ENCODE peak calls at places on chromosomes 6 and 20, in ten cellular contexts. One of them, this sample, is unnamed.

GRCh38 chr6:72975346-72975745 is 249.9 kb downstream of the KHDC1L start:
- DNase-seq in AG04450: no peak
- DNase-seq in mesothelial cell of epicardium: no peak
- DNase-seq in GF-D8: no peak
- DNase-seq in Right ventricle myocardium superior: no peak
- DNase-seq in left ventricle myocardium inferior: no peak
- DNase-seq in AG08395: peak; percentile 14
- DNase-seq in stimulated activated CD8-positive, alpha-beta memory T cell treated with anti-CD3 and anti-CD28 coated beads, Interleukin-4, amount 100 ng/mL, for 4 hours: no peak
- DNase-seq in activated T-helper 1 cell treated with anti-CD3 and anti-CD28 coated beads, Interleukin-2, amount 50 U/mL, for 16 hours: no peak
- DNase-seq in neuronal stem cell: no peak
- DNase-seq in this sample: no peak

GRCh38 chr6:111872521-111873177 is 603 bp downstream of the FYN start:
- DNase-seq in AG04450: no peak
- DNase-seq in mesothelial cell of epicardium: peak; percentile 59
- DNase-seq in GF-D8: no peak
- DNase-seq in Right ventricle myocardium superior: peak; percentile 66
- DNase-seq in left ventricle myocardium inferior: peak; percentile 37
- DNase-seq in AG08395: peak; percentile 40
- DNase-seq in stimulated activated CD8-positive, alpha-beta memory T cell treated with anti-CD3 and anti-CD28 coated beads, Interleukin-4, amount 100 ng/mL, for 4 hours: peak; percentile 28
- DNase-seq in activated T-helper 1 cell treated with anti-CD3 and anti-CD28 coated beads, Interleukin-2, amount 50 U/mL, for 16 hours: peak; percentile 23
- DNase-seq in neuronal stem cell: peak; percentile 49
- DNase-seq in this sample: no peak

GRCh38 chr6:29976588-29977424 is 34.5 kb downstream of the HLA-A start:
- DNase-seq in AG04450: no peak
- DNase-seq in mesothelial cell of epicardium: peak; percentile 66
- DNase-seq in GF-D8: peak; percentile 30
- DNase-seq in Right ventricle myocardium superior: peak; percentile 94
- DNase-seq in left ventricle myocardium inferior: peak; percentile 93
- DNase-seq in AG08395: peak; percentile 66
- DNase-seq in stimulated activated CD8-positive, alpha-beta memory T cell treated with anti-CD3 and anti-CD28 coated beads, Interleukin-4, amount 100 ng/mL, for 4 hours: no peak
- DNase-seq in activated T-helper 1 cell treated with anti-CD3 and anti-CD28 coated beads, Interleukin-2, amount 50 U/mL, for 16 hours: no peak
- DNase-seq in neuronal stem cell: peak; percentile 54
- DNase-seq in this sample: no peak

GRCh38 chr6:146866731-146867414 is 268.1 kb downstream of the ADGB start:
- DNase-seq in AG04450: no peak
- DNase-seq in mesothelial cell of epicardium: no peak
- DNase-seq in GF-D8: no peak
- DNase-seq in Right ventricle myocardium superior: no peak
- DNase-seq in left ventricle myocardium inferior: no peak
- DNase-seq in AG08395: no peak
- DNase-seq in stimulated activated CD8-positive, alpha-beta memory T cell treated with anti-CD3 and anti-CD28 coated beads, Interleukin-4, amount 100 ng/mL, for 4 hours: no peak
- DNase-seq in activated T-helper 1 cell treated with anti-CD3 and anti-CD28 coated beads, Interleukin-2, amount 50 U/mL, for 16 hours: no peak
- DNase-seq in neuronal stem cell: no peak
- DNase-seq in this sample: no peak

GRCh38 chr6:151577257-151577656 is 83.4 kb downstream of the CCDC170 start:
- DNase-seq in AG04450: no peak
- DNase-seq in mesothelial cell of epicardium: no peak
- DNase-seq in GF-D8: no peak
- DNase-seq in Right ventricle myocardium superior: no peak
- DNase-seq in left ventricle myocardium inferior: no peak
- DNase-seq in AG08395: no peak
- DNase-seq in stimulated activated CD8-positive, alpha-beta memory T cell treated with anti-CD3 and anti-CD28 coated beads, Interleukin-4, amount 100 ng/mL, for 4 hours: no peak
- DNase-seq in activated T-helper 1 cell treated with anti-CD3 and anti-CD28 coated beads, Interleukin-2, amount 50 U/mL, for 16 hours: no peak
- DNase-seq in neuronal stem cell: no peak
- DNase-seq in this sample: no peak

GRCh38 chr6:84825461-84825860 is 61.1 kb upstream of the TBX18 start:
- DNase-seq in AG04450: no peak
- DNase-seq in mesothelial cell of epicardium: no peak
- DNase-seq in GF-D8: no peak
- DNase-seq in Right ventricle myocardium superior: no peak
- DNase-seq in left ventricle myocardium inferior: no peak
- DNase-seq in AG08395: peak; percentile 53
- DNase-seq in stimulated activated CD8-positive, alpha-beta memory T cell treated with anti-CD3 and anti-CD28 coated beads, Interleukin-4, amount 100 ng/mL, for 4 hours: no peak
- DNase-seq in activated T-helper 1 cell treated with anti-CD3 and anti-CD28 coated beads, Interleukin-2, amount 50 U/mL, for 16 hours: no peak
- DNase-seq in neuronal stem cell: no peak
- DNase-seq in this sample: no peak

GRCh38 chr20:44961868-44962267 is 1.7 kb upstream of the TOMM34 start:
- DNase-seq in AG04450: no peak
- DNase-seq in mesothelial cell of epicardium: no peak
- DNase-seq in GF-D8: no peak
- DNase-seq in Right ventricle myocardium superior: no peak
- DNase-seq in left ventricle myocardium inferior: no peak
- DNase-seq in AG08395: peak; percentile 55
- DNase-seq in stimulated activated CD8-positive, alpha-beta memory T cell treated with anti-CD3 and anti-CD28 coated beads, Interleukin-4, amount 100 ng/mL, for 4 hours: no peak
- DNase-seq in activated T-helper 1 cell treated with anti-CD3 and anti-CD28 coated beads, Interleukin-2, amount 50 U/mL, for 16 hours: no peak
- DNase-seq in neuronal stem cell: no peak
- DNase-seq in this sample: no peak

GRCh38 chr6:161482517-161482903 is 208.6 kb upstream of the AGPAT4 start:
- DNase-seq in AG04450: no peak
- DNase-seq in mesothelial cell of epicardium: no peak
- DNase-seq in GF-D8: no peak
- DNase-seq in Right ventricle myocardium superior: no peak
- DNase-seq in left ventricle myocardium inferior: no peak
- DNase-seq in AG08395: no peak
- DNase-seq in stimulated activated CD8-positive, alpha-beta memory T cell treated with anti-CD3 and anti-CD28 coated beads, Interleukin-4, amount 100 ng/mL, for 4 hours: no peak
- DNase-seq in activated T-helper 1 cell treated with anti-CD3 and anti-CD28 coated beads, Interleukin-2, amount 50 U/mL, for 16 hours: no peak
- DNase-seq in neuronal stem cell: peak; percentile 23
- DNase-seq in this sample: no peak

GRCh38 chr6:152309648-152310047 is 327.5 kb downstream of the SYNE1 start:
- DNase-seq in AG04450: no peak
- DNase-seq in mesothelial cell of epicardium: no peak
- DNase-seq in GF-D8: no peak
- DNase-seq in Right ventricle myocardium superior: no peak
- DNase-seq in left ventricle myocardium inferior: no peak
- DNase-seq in AG08395: no peak
- DNase-seq in stimulated activated CD8-positive, alpha-beta memory T cell treated with anti-CD3 and anti-CD28 coated beads, Interleukin-4, amount 100 ng/mL, for 4 hours: no peak
- DNase-seq in activated T-helper 1 cell treated with anti-CD3 and anti-CD28 coated beads, Interleukin-2, amount 50 U/mL, for 16 hours: peak; percentile 39
- DNase-seq in neuronal stem cell: no peak
- DNase-seq in this sample: no peak

GRCh38 chr6:98832282-98833100 is 1.9 kb upstream of the POU3F2 start:
- DNase-seq in AG04450: peak; percentile 24
- DNase-seq in mesothelial cell of epicardium: no peak
- DNase-seq in GF-D8: no peak
- DNase-seq in Right ventricle myocardium superior: no peak
- DNase-seq in left ventricle myocardium inferior: no peak
- DNase-seq in AG08395: peak; percentile 82
- DNase-seq in stimulated activated CD8-positive, alpha-beta memory T cell treated with anti-CD3 and anti-CD28 coated beads, Interleukin-4, amount 100 ng/mL, for 4 hours: no peak
- DNase-seq in activated T-helper 1 cell treated with anti-CD3 and anti-CD28 coated beads, Interleukin-2, amount 50 U/mL, for 16 hours: no peak
- DNase-seq in neuronal stem cell: peak; percentile 50
- DNase-seq in this sample: no peak

GRCh38 chr6:117976030-117976651 is 69.1 kb downstream of the SLC35F1 start:
- DNase-seq in AG04450: peak; percentile 8
- DNase-seq in mesothelial cell of epicardium: no peak
- DNase-seq in GF-D8: peak; percentile 7
- DNase-seq in Right ventricle myocardium superior: no peak
- DNase-seq in left ventricle myocardium inferior: no peak
- DNase-seq in AG08395: peak; percentile 21
- DNase-seq in stimulated activated CD8-positive, alpha-beta memory T cell treated with anti-CD3 and anti-CD28 coated beads, Interleukin-4, amount 100 ng/mL, for 4 hours: no peak
- DNase-seq in activated T-helper 1 cell treated with anti-CD3 and anti-CD28 coated beads, Interleukin-2, amount 50 U/mL, for 16 hours: no peak
- DNase-seq in neuronal stem cell: peak; percentile 54
- DNase-seq in this sample: peak; percentile 5

GRCh38 chr6:33209856-33210255 is 1.6 kb downstream of the RING1 start:
- DNase-seq in AG04450: no peak
- DNase-seq in mesothelial cell of epicardium: no peak
- DNase-seq in GF-D8: no peak
- DNase-seq in Right ventricle myocardium superior: no peak
- DNase-seq in left ventricle myocardium inferior: no peak
- DNase-seq in AG08395: no peak
- DNase-seq in stimulated activated CD8-positive, alpha-beta memory T cell treated with anti-CD3 and anti-CD28 coated beads, Interleukin-4, amount 100 ng/mL, for 4 hours: no peak
- DNase-seq in activated T-helper 1 cell treated with anti-CD3 and anti-CD28 coated beads, Interleukin-2, amount 50 U/mL, for 16 hours: no peak
- DNase-seq in neuronal stem cell: no peak
- DNase-seq in this sample: no peak

GRCh38 chr6:3825851-3826581 is 23.2 kb upstream of the FAM50B start:
- DNase-seq in AG04450: peak; percentile 90
- DNase-seq in mesothelial cell of epicardium: peak; percentile 85
- DNase-seq in GF-D8: no peak
- DNase-seq in Right ventricle myocardium superior: peak; percentile 91
- DNase-seq in left ventricle myocardium inferior: peak; percentile 86
- DNase-seq in AG08395: peak; percentile 96
- DNase-seq in stimulated activated CD8-positive, alpha-beta memory T cell treated with anti-CD3 and anti-CD28 coated beads, Interleukin-4, amount 100 ng/mL, for 4 hours: no peak
- DNase-seq in activated T-helper 1 cell treated with anti-CD3 and anti-CD28 coated beads, Interleukin-2, amount 50 U/mL, for 16 hours: no peak
- DNase-seq in neuronal stem cell: no peak
- DNase-seq in this sample: no peak

GRCh38 chr6:34094474-34095135 is 51.3 kb downstream of the GRM4 start:
- DNase-seq in AG04450: no peak
- DNase-seq in mesothelial cell of epicardium: no peak
- DNase-seq in GF-D8: no peak
- DNase-seq in Right ventricle myocardium superior: no peak
- DNase-seq in left ventricle myocardium inferior: no peak
- DNase-seq in AG08395: no peak
- DNase-seq in stimulated activated CD8-positive, alpha-beta memory T cell treated with anti-CD3 and anti-CD28 coated beads, Interleukin-4, amount 100 ng/mL, for 4 hours: no peak
- DNase-seq in activated T-helper 1 cell treated with anti-CD3 and anti-CD28 coated beads, Interleukin-2, amount 50 U/mL, for 16 hours: no peak
- DNase-seq in neuronal stem cell: no peak
- DNase-seq in this sample: no peak

GRCh38 chr6:29028821-29029220 is 16.2 kb downstream of the OR2W1 start:
- DNase-seq in AG04450: no peak
- DNase-seq in mesothelial cell of epicardium: no peak
- DNase-seq in GF-D8: no peak
- DNase-seq in Right ventricle myocardium superior: no peak
- DNase-seq in left ventricle myocardium inferior: no peak
- DNase-seq in AG08395: no peak
- DNase-seq in stimulated activated CD8-positive, alpha-beta memory T cell treated with anti-CD3 and anti-CD28 coated beads, Interleukin-4, amount 100 ng/mL, for 4 hours: no peak
- DNase-seq in activated T-helper 1 cell treated with anti-CD3 and anti-CD28 coated beads, Interleukin-2, amount 50 U/mL, for 16 hours: no peak
- DNase-seq in neuronal stem cell: no peak
- DNase-seq in this sample: no peak

GRCh38 chr20:59697082-59697481 is 92.7 kb downstream of the PHACTR3 start:
- DNase-seq in AG04450: no peak
- DNase-seq in mesothelial cell of epicardium: no peak
- DNase-seq in GF-D8: no peak
- DNase-seq in Right ventricle myocardium superior: no peak
- DNase-seq in left ventricle myocardium inferior: no peak
- DNase-seq in AG08395: no peak
- DNase-seq in stimulated activated CD8-positive, alpha-beta memory T cell treated with anti-CD3 and anti-CD28 coated beads, Interleukin-4, amount 100 ng/mL, for 4 hours: no peak
- DNase-seq in activated T-helper 1 cell treated with anti-CD3 and anti-CD28 coated beads, Interleukin-2, amount 50 U/mL, for 16 hours: no peak
- DNase-seq in neuronal stem cell: no peak
- DNase-seq in this sample: no peak

GRCh38 chr6:41040101-41040910 is 1.3 kb upstream of the UNC5CL start:
- DNase-seq in AG04450: no peak
- DNase-seq in mesothelial cell of epicardium: no peak
- DNase-seq in GF-D8: no peak
- DNase-seq in Right ventricle myocardium superior: no peak
- DNase-seq in left ventricle myocardium inferior: no peak
- DNase-seq in AG08395: peak; percentile 26
- DNase-seq in stimulated activated CD8-positive, alpha-beta memory T cell treated with anti-CD3 and anti-CD28 coated beads, Interleukin-4, amount 100 ng/mL, for 4 hours: no peak
- DNase-seq in activated T-helper 1 cell treated with anti-CD3 and anti-CD28 coated beads, Interleukin-2, amount 50 U/mL, for 16 hours: no peak
- DNase-seq in neuronal stem cell: no peak
- DNase-seq in this sample: no peak

GRCh38 chr6:109493865-109494264 is 10.8 kb upstream of the ZBTB24 start:
- DNase-seq in AG04450: no peak
- DNase-seq in mesothelial cell of epicardium: no peak
- DNase-seq in GF-D8: no peak
- DNase-seq in Right ventricle myocardium superior: no peak
- DNase-seq in left ventricle myocardium inferior: no peak
- DNase-seq in AG08395: no peak
- DNase-seq in stimulated activated CD8-positive, alpha-beta memory T cell treated with anti-CD3 and anti-CD28 coated beads, Interleukin-4, amount 100 ng/mL, for 4 hours: no peak
- DNase-seq in activated T-helper 1 cell treated with anti-CD3 and anti-CD28 coated beads, Interleukin-2, amount 50 U/mL, for 16 hours: no peak
- DNase-seq in neuronal stem cell: no peak
- DNase-seq in this sample: no peak

GRCh38 chr20:20010639-20011500 is 6.3 kb upstream of the NAA20 start:
- DNase-seq in AG04450: peak; percentile 56
- DNase-seq in mesothelial cell of epicardium: no peak
- DNase-seq in GF-D8: no peak
- DNase-seq in Right ventricle myocardium superior: no peak
- DNase-seq in left ventricle myocardium inferior: no peak
- DNase-seq in AG08395: peak; percentile 53
- DNase-seq in stimulated activated CD8-positive, alpha-beta memory T cell treated with anti-CD3 and anti-CD28 coated beads, Interleukin-4, amount 100 ng/mL, for 4 hours: no peak
- DNase-seq in activated T-helper 1 cell treated with anti-CD3 and anti-CD28 coated beads, Interleukin-2, amount 50 U/mL, for 16 hours: no peak
- DNase-seq in neuronal stem cell: no peak
- DNase-seq in this sample: no peak

GRCh38 chr6:144151010-144151727 is 852 bp downstream of the STX11 start:
- DNase-seq in AG04450: no peak
- DNase-seq in mesothelial cell of epicardium: no peak
- DNase-seq in GF-D8: peak; percentile 50
- DNase-seq in Right ventricle myocardium superior: no peak
- DNase-seq in left ventricle myocardium inferior: no peak
- DNase-seq in AG08395: no peak
- DNase-seq in stimulated activated CD8-positive, alpha-beta memory T cell treated with anti-CD3 and anti-CD28 coated beads, Interleukin-4, amount 100 ng/mL, for 4 hours: peak; percentile 32
- DNase-seq in activated T-helper 1 cell treated with anti-CD3 and anti-CD28 coated beads, Interleukin-2, amount 50 U/mL, for 16 hours: peak; percentile 24
- DNase-seq in neuronal stem cell: no peak
- DNase-seq in this sample: peak; percentile 77

GRCh38 chr6:36033935-36034334 is 6.3 kb downstream of the MAPK14 start:
- DNase-seq in AG04450: no peak
- DNase-seq in mesothelial cell of epicardium: no peak
- DNase-seq in GF-D8: no peak
- DNase-seq in Right ventricle myocardium superior: no peak
- DNase-seq in left ventricle myocardium inferior: no peak
- DNase-seq in AG08395: peak; percentile 22
- DNase-seq in stimulated activated CD8-positive, alpha-beta memory T cell treated with anti-CD3 and anti-CD28 coated beads, Interleukin-4, amount 100 ng/mL, for 4 hours: no peak
- DNase-seq in activated T-helper 1 cell treated with anti-CD3 and anti-CD28 coated beads, Interleukin-2, amount 50 U/mL, for 16 hours: no peak
- DNase-seq in neuronal stem cell: no peak
- DNase-seq in this sample: peak; percentile 42

GRCh38 chr20:63060057-63060991 is 53.6 kb upstream of the BHLHE23 start:
- DNase-seq in AG04450: no peak
- DNase-seq in mesothelial cell of epicardium: no peak
- DNase-seq in GF-D8: no peak
- DNase-seq in Right ventricle myocardium superior: peak; percentile 18
- DNase-seq in left ventricle myocardium inferior: peak; percentile 10
- DNase-seq in AG08395: peak; percentile 51
- DNase-seq in stimulated activated CD8-positive, alpha-beta memory T cell treated with anti-CD3 and anti-CD28 coated beads, Interleukin-4, amount 100 ng/mL, for 4 hours: no peak
- DNase-seq in activated T-helper 1 cell treated with anti-CD3 and anti-CD28 coated beads, Interleukin-2, amount 50 U/mL, for 16 hours: no peak
- DNase-seq in neuronal stem cell: no peak
- DNase-seq in this sample: no peak

GRCh38 chr6:111925296-111925695 is 52.0 kb upstream of the FYN start:
- DNase-seq in AG04450: no peak
- DNase-seq in mesothelial cell of epicardium: no peak
- DNase-seq in GF-D8: no peak
- DNase-seq in Right ventricle myocardium superior: no peak
- DNase-seq in left ventricle myocardium inferior: no peak
- DNase-seq in AG08395: peak; percentile 74
- DNase-seq in stimulated activated CD8-positive, alpha-beta memory T cell treated with anti-CD3 and anti-CD28 coated beads, Interleukin-4, amount 100 ng/mL, for 4 hours: no peak
- DNase-seq in activated T-helper 1 cell treated with anti-CD3 and anti-CD28 coated beads, Interleukin-2, amount 50 U/mL, for 16 hours: no peak
- DNase-seq in neuronal stem cell: no peak
- DNase-seq in this sample: no peak

GRCh38 chr20:53769041-53769440 is 175.4 kb upstream of the ZNF217 start:
- DNase-seq in AG04450: no peak
- DNase-seq in mesothelial cell of epicardium: no peak
- DNase-seq in GF-D8: no peak
- DNase-seq in Right ventricle myocardium superior: no peak
- DNase-seq in left ventricle myocardium inferior: no peak
- DNase-seq in AG08395: no peak
- DNase-seq in stimulated activated CD8-positive, alpha-beta memory T cell treated with anti-CD3 and anti-CD28 coated beads, Interleukin-4, amount 100 ng/mL, for 4 hours: no peak
- DNase-seq in activated T-helper 1 cell treated with anti-CD3 and anti-CD28 coated beads, Interleukin-2, amount 50 U/mL, for 16 hours: no peak
- DNase-seq in neuronal stem cell: no peak
- DNase-seq in this sample: no peak

GRCh38 chr20:11777861-11778570 is 139.7 kb upstream of the BTBD3 start:
- DNase-seq in AG04450: no peak
- DNase-seq in mesothelial cell of epicardium: no peak
- DNase-seq in GF-D8: no peak
- DNase-seq in Right ventricle myocardium superior: no peak
- DNase-seq in left ventricle myocardium inferior: no peak
- DNase-seq in AG08395: peak; percentile 70
- DNase-seq in stimulated activated CD8-positive, alpha-beta memory T cell treated with anti-CD3 and anti-CD28 coated beads, Interleukin-4, amount 100 ng/mL, for 4 hours: no peak
- DNase-seq in activated T-helper 1 cell treated with anti-CD3 and anti-CD28 coated beads, Interleukin-2, amount 50 U/mL, for 16 hours: no peak
- DNase-seq in neuronal stem cell: no peak
- DNase-seq in this sample: no peak

GRCh38 chr20:48350291-48350988 is 477.4 kb downstream of the PREX1 start:
- DNase-seq in AG04450: no peak
- DNase-seq in mesothelial cell of epicardium: no peak
- DNase-seq in GF-D8: no peak
- DNase-seq in Right ventricle myocardium superior: no peak
- DNase-seq in left ventricle myocardium inferior: no peak
- DNase-seq in AG08395: no peak
- DNase-seq in stimulated activated CD8-positive, alpha-beta memory T cell treated with anti-CD3 and anti-CD28 coated beads, Interleukin-4, amount 100 ng/mL, for 4 hours: no peak
- DNase-seq in activated T-helper 1 cell treated with anti-CD3 and anti-CD28 coated beads, Interleukin-2, amount 50 U/mL, for 16 hours: no peak
- DNase-seq in neuronal stem cell: no peak
- DNase-seq in this sample: peak; percentile 4

GRCh38 chr20:59831024-59831900 is 102.2 kb downstream of the SYCP2 start:
- DNase-seq in AG04450: no peak
- DNase-seq in mesothelial cell of epicardium: no peak
- DNase-seq in GF-D8: no peak
- DNase-seq in Right ventricle myocardium superior: peak; percentile 39
- DNase-seq in left ventricle myocardium inferior: peak; percentile 9
- DNase-seq in AG08395: no peak
- DNase-seq in stimulated activated CD8-positive, alpha-beta memory T cell treated with anti-CD3 and anti-CD28 coated beads, Interleukin-4, amount 100 ng/mL, for 4 hours: no peak
- DNase-seq in activated T-helper 1 cell treated with anti-CD3 and anti-CD28 coated beads, Interleukin-2, amount 50 U/mL, for 16 hours: no peak
- DNase-seq in neuronal stem cell: no peak
- DNase-seq in this sample: no peak

GRCh38 chr6:71533939-71534379 is 245.3 kb downstream of the OGFRL1 start:
- DNase-seq in AG04450: no peak
- DNase-seq in mesothelial cell of epicardium: no peak
- DNase-seq in GF-D8: no peak
- DNase-seq in Right ventricle myocardium superior: no peak
- DNase-seq in left ventricle myocardium inferior: no peak
- DNase-seq in AG08395: peak; percentile 43
- DNase-seq in stimulated activated CD8-positive, alpha-beta memory T cell treated with anti-CD3 and anti-CD28 coated beads, Interleukin-4, amount 100 ng/mL, for 4 hours: no peak
- DNase-seq in activated T-helper 1 cell treated with anti-CD3 and anti-CD28 coated beads, Interleukin-2, amount 50 U/mL, for 16 hours: no peak
- DNase-seq in neuronal stem cell: no peak
- DNase-seq in this sample: no peak